ENCODE peak calls at places on chromosomes 6 and 20, in five cellular contexts. C is A549, P is K562, Q is fibroblast of the aortic adventitia, U is AG10803. I is an unnamed sample.
A peak's percentile ranks its signal among the peaks of the same experiment; 100 is the strongest.

GRCh38 chr6:3351105-3351676 is 92.4 kb downstream of the PSMG4 start:
- DNase-seq in C (no peak), P (peak; percentile 46), Q (no peak), U (no peak), I (no peak)

GRCh38 chr6:129606664-129607063 is 103.3 kb downstream of the ARHGAP18 start:
- DNase-seq in C (no peak), P (no peak), Q (no peak), U (peak; percentile 24), I (no peak)

GRCh38 chr6:110181131-110182027 is 1.2 kb downstream of the CDC40 start:
- DNase-seq in C (no peak), P (no peak), Q (peak; percentile 12), U (peak; percentile 11), I (no peak)

GRCh38 chr20:36541227-36542018 is at the start of gene MYL9:
- DNase-seq in C (no peak), P (peak; percentile 82), Q (peak; percentile 57), U (peak; percentile 81), I (peak; percentile 46)

GRCh38 chr6:88105741-88106340 is 58.2 kb downstream of the SPACA1 start:
- DNase-seq in C (peak; percentile 2), P (no peak), Q (no peak), U (no peak), I (no peak)

GRCh38 chr20:45450097-45450818 is 19.3 kb upstream of the WFDC2 start:
- DNase-seq in C (peak; percentile 56), P (peak; percentile 57), Q (peak; percentile 72), U (peak; percentile 57), I (no peak)

GRCh38 chr6:125871365-125871764 is 80.6 kb downstream of the NCOA7 start:
- DNase-seq in C (no peak), P (no peak), Q (no peak), U (no peak), I (no peak)

GRCh38 chr6:28474441-28475219 is 31.3 kb upstream of the ZSCAN23 start:
- DNase-seq in C (peak; percentile 86), P (peak; percentile 80), Q (peak; percentile 95), U (peak; percentile 83), I (no peak)

GRCh38 chr20:32920066-32920465 is 61.3 kb downstream of the EFCAB8 start:
- DNase-seq in C (no peak), P (no peak), Q (no peak), U (no peak), I (no peak)

GRCh38 chr6:5249451-5250122 is 11.2 kb downstream of the LYRM4 start:
- DNase-seq in C (no peak), P (no peak), Q (peak; percentile 48), U (no peak), I (no peak)

GRCh38 chr20:54585222-54585621 is 109.8 kb downstream of the DOK5 start:
- DNase-seq in C (no peak), P (no peak), Q (no peak), U (no peak), I (no peak)

DNA sequence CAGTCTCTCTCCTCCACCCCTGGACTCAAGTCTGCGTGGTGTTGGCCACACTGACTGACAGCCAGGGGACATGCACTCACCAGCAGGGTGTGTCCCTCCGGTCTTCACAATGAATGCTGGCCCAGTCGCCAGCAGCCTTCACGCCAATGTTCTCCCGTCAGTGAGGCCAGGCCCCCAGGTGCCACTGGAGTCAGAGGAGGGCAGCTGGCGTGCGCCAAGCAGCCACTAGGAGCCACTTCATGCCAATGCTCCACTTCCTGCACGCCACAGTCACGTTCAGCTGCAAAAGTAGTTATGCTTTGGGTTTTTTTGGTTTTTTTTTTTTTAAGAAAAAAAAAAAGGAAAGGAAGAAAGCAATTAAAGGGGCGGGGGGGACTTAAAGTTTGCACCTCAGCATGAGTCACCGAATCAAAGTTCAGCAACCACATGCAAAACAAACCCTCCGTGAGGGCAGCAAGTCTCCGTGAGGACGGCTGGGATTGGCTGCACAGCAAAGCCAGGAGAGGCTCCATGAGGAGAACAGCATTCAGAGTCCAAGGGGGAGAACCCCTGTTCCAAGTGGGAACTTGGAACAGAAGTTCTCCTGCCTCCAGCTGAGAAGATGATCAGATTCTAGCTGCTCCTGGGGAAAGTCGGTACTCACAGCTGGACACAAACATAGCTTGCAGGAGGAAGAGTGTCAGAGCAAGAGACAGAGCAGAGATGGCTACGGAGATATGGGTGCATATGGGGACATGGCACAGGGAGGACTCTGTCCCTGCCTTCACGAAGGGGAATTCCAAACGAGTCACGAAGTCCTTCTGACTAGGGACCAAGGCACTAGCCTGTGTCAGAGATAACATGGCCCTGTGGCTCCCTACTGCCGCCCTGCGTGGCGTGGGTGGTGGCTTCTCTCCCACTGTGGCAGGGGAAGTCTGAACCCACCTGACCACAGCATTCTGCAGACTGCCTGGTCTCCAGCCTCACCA is at the start of gene ZC3H12D:
- DNase-seq in C (peak; percentile 53), P (no peak), Q (peak; percentile 49), U (peak; percentile 16), I (peak; percentile 75)
- TF ChIP-seq CTCF in C (no peak), P (no peak), Q (no peak), U (peak; percentile 29), I (no peak)

DNA sequence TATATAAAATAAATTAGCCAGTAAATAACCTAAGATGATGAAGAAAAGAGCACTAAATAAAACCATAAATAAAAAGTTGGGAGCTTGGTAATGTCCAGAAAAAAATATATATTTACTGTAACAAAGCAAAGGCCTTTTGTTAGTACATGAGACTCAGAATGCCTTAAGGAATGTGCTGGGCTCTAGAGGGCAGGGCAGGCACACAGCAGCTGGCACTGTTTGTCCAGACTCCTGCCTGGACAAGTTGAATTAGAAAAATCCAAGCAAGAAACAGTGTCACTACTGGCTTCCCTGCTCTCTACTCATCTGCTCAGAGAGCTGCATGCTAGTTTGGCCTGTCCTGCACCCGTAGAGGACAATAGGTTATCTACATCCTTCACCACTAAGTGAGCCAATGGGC is 8.8 kb downstream of the DEFB129 start:
- DNase-seq in C (peak; percentile 55), P (no peak), Q (peak; percentile 21), U (peak; percentile 30), I (no peak)
- TF ChIP-seq CTCF in C (no peak), P (no peak), Q (peak; percentile 5), U (peak; percentile 26), I (no peak)

DNA sequence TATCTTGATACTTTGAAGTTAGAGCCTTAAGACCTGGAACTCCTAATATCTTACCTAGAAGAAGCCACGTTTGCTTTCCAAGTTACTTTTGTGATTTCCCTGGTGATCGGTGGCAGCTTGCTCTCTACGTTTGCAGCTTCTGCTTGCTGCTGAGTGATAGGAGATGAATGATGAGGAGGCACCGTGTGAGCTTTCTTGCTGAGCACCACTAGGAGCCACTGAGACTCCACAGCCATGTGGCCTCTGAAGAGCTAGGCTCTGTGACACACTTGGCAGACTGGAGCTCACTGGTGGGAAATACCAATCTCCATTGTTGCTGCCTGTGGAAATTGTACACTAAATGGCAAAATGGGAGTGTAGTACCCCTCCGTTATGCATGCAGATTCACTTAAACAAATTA is 161.8 kb downstream of the IBTK start:
- DNase-seq in C (peak; percentile 21), P (no peak), Q (no peak), U (no peak), I (no peak)
- TF ChIP-seq CTCF in C (no peak), P (no peak), Q (no peak), U (no peak), I (no peak)

DNA sequence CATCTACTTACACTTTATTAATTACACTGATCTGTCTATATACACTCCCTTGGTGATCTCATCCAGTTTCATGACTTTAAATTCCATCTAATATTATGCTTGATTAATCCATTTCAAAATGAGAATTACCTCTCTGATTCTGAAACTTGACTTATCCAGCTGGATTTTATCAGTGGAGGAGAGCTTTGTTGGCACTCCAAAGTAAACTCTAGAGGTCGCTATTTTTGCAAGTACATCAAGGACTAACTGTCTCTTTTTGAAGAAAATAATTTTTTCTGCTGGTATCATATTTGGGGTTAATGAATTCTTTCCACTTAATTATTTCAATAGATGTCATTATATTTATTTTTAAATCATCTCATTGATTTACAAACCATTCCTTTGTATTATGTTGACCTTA is 630.3 kb upstream of the MAN1A1 start:
- DNase-seq in C (peak; percentile 1), P (no peak), Q (peak; percentile 17), U (peak; percentile 10), I (no peak)
- TF ChIP-seq CTCF in C (no peak), P (no peak), Q (peak; percentile 21), U (peak; percentile 47), I (no peak)

DNA sequence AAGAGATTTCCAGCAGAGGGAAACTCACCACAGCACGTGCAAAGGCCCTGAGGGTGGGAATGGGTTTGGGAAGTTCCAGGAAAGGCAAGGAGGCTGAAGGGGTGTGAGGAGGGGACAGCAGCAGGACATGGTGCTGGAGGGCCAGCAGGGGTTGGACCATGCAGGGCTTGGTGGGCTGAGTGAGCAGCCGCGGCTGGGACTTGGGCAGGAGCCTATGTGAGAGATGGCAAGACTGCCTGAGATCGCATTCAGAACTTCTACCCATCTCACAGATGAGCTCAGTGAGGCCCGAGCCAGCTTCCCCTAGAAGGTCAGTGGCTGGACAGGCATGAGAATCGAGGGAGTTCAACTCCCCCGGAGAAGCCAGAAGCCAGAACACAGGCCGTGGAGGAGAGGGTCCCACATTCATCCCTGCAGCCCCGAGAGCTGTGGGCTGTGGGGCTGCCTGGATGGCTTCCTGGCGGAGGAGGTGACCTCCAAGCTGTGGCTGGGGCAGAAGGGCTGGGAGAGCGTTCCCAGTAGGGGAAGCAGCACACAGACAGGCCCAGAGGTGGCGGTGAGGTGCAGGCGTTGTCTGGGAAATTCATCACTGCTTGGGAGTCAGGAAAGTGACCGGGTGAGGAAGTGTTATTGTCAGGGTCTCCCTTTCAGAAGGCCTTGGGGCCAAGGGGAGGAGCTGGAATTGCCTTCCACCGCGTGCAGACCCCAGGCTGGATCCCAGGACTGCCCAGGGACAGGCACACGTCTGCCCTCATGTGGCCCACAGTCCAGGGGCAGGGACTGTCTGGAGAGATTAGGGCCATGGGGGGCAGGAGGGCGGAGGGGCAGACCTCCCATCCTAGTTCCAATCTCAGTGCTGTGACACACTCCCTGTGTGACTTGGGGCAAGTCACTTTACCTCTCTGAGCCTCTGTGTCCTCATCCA is 103.8 kb downstream of the CEBPB start:
- DNase-seq in C (peak; percentile 57), P (no peak), Q (no peak), U (no peak), I (no peak)
- TF ChIP-seq CTCF in C (no peak), P (peak; percentile 30), Q (no peak), U (no peak), I (no peak)

GRCh38 chr20:2244993-2245392 is 50.8 kb upstream of the TGM3 start:
- DNase-seq in C (no peak), P (no peak), Q (no peak), U (no peak), I (no peak)
- TF ChIP-seq CTCF in C (no peak), P (no peak), Q (no peak), U (no peak), I (no peak)

GRCh38 chr6:167766986-167767714 is 59.6 kb upstream of the AFDN start:
- DNase-seq in C (peak; percentile 17), P (peak; percentile 72), Q (no peak), U (no peak), I (no peak)
- TF ChIP-seq CTCF in C (no peak), P (peak; percentile 77), Q (no peak), U (no peak), I (no peak)

DNA sequence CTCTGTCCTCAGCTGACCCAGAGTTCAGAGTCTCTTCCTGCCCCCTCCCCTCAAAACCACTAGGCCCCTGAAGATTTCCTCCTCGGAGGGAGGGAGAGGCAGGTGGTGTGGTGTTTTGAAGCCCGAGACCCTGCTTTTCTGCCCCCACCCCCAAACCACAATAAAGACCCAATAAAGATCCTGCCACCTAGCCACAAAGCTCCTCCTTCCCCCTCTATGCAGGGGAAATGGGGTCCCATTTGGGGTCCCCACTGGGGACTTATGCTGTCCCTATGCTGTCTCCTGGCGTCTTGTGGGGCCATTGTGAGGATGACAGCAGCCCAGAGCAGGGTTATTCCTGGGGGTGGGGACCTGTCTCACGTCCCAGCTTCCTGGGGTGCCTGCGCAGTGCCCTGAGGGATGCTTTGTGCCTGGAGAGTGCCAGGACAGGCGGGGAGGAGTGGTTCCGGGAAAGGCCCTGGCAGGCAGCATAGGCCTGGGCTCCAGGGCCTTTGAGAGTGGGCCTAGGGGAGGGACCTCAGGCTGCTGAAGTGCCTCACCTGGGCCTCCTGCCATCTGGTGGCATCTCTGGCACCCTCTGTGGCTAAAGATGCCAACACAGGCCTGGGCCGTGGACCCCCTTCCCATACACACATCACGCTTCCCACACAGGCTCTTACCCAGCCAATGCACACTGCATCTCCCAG is 8.0 kb upstream of the ARMC12 start:
- DNase-seq in C (no peak), P (peak; percentile 25), Q (no peak), U (no peak), I (no peak)
- TF ChIP-seq CTCF in C (no peak), P (no peak), Q (no peak), U (no peak), I (no peak)

I was measured in activated B cell treated with CpG ODN at 0.5 μM for 24 hours.